ENCODE peak calls at places on chromosomes 3 and 15, in seven cellular contexts. P is left cardiac atrium, S is fibroblast of lung, O is midbrain, D is RCC 7860, I is A673, L is GM12865. H is an unnamed sample.

GRCh38 chr3:162138509-162138908 is 641.9 kb downstream of the OTOL1 start:
- DNase-seq in P (no peak), S (no peak), O (no peak), D (no peak), I (no peak), L (no peak), H (no peak)

GRCh38 chr15:101702077-101702476 is 22.2 kb downstream of the TARS3 start:
- DNase-seq in P (no peak), S (no peak), O (no peak), D (no peak), I (no peak), L (no peak), H (no peak)

GRCh38 chr3:133620066-133620784 is 41.5 kb downstream of the TOPBP1 start:
- DNase-seq in P (no peak), S (no peak), O (no peak), D (no peak), I (no peak), L (peak), H (no peak)

GRCh38 chr3:197419696-197420095 is 121.3 kb upstream of the DLG1 start:
- DNase-seq in P (no peak), S (no peak), O (no peak), D (no peak), I (no peak), L (no peak), H (no peak)

GRCh38 chr3:89560546-89560945 is 453.1 kb downstream of the EPHA3 start:
- DNase-seq in P (no peak), S (peak), O (no peak), D (no peak), I (peak), L (no peak), H (no peak)

GRCh38 chr3:125150525-125151436 is 61.8 kb downstream of the SLC12A8 start:
- DNase-seq in P (no peak), S (peak), O (no peak), D (peak), I (peak), L (peak), H (peak)

GRCh38 chr15:51735211-51735610 is 2.2 kb downstream of the LYSMD2 start:
- DNase-seq in P (no peak), S (no peak), O (peak), D (no peak), I (no peak), L (peak), H (no peak)

GRCh38 chr3:15064299-15064834 is 748 bp downstream of the MRPS25 start:
- DNase-seq in P (peak), S (peak), O (peak), D (no peak), I (peak), L (peak), H (no peak)

GRCh38 chr15:68391084-68391483 is 40.9 kb downstream of the ITGA11 start:
- DNase-seq in P (no peak), S (no peak), O (no peak), D (no peak), I (no peak), L (no peak), H (no peak)

GRCh38 chr3:108124337-108125150 is 33.7 kb upstream of the CD47 start:
- DNase-seq in P (no peak), S (peak), O (peak), D (no peak), I (peak), L (peak), H (no peak)

GRCh38 chr15:50119063-50119700 is at the start of gene ATP8B4:
- DNase-seq in P (no peak), S (no peak), O (no peak), D (no peak), I (peak), L (no peak), H (no peak)

GRCh38 chr3:154131850-154132249 is 10.7 kb downstream of the ARHGEF26 start:
- DNase-seq in P (no peak), S (no peak), O (no peak), D (no peak), I (no peak), L (no peak), H (no peak)